ENCODE peak calls at places on chromosomes 11 and 22, in five cellular contexts. One of them, this sample, is unnamed.

GRCh38 chr11:28673687-28674431 is 565.7 kb downstream of the METTL15 start:
- DNase-seq in stimulated activated CD4-positive, alpha-beta T cell treated with anti-CD3 and anti-CD28 coated beads, Interleukin-12 subunit alpha, Interleukin-12 subunit beta, amount 100 ng/mL, for 24 hours: no peak
- DNase-seq in stimulated activated CD8-positive, alpha-beta memory T cell treated with anti-CD3 and anti-CD28 coated beads, Interleukin-7, amount 100 ng/mL, for 48 hours: no peak
- DNase-seq in right lobe of liver: no peak
- DNase-seq in sciatic nerve: no peak
- DNase-seq in this sample: peak; percentile 63

GRCh38 chr11:107565219-107565937 is at the start of gene ALKBH8:
- DNase-seq in stimulated activated CD8-positive, alpha-beta memory T cell treated with anti-CD3 and anti-CD28 coated beads, Interleukin-7, amount 100 ng/mL, for 48 hours: peak; percentile 54
- DNase-seq in sciatic nerve: peak; percentile 84
- DNase-seq in stimulated activated CD4-positive, alpha-beta T cell treated with anti-CD3 and anti-CD28 coated beads, Interleukin-12 subunit alpha, Interleukin-12 subunit beta, amount 100 ng/mL, for 24 hours: peak; percentile 71
- DNase-seq in right lobe of liver: peak; percentile 80
- DNase-seq in this sample: peak; percentile 88

GRCh38 chr11:104043137-104043536 is 6.7 kb downstream of the DDI1 start:
- DNase-seq in stimulated activated CD4-positive, alpha-beta T cell treated with anti-CD3 and anti-CD28 coated beads, Interleukin-12 subunit alpha, Interleukin-12 subunit beta, amount 100 ng/mL, for 24 hours: no peak
- DNase-seq in sciatic nerve: no peak
- DNase-seq in stimulated activated CD8-positive, alpha-beta memory T cell treated with anti-CD3 and anti-CD28 coated beads, Interleukin-7, amount 100 ng/mL, for 48 hours: no peak
- DNase-seq in right lobe of liver: no peak
- DNase-seq in this sample: no peak

GRCh38 chr22:46010177-46010867 is 33.4 kb upstream of the WNT7B start:
- DNase-seq in sciatic nerve: peak; percentile 55
- DNase-seq in stimulated activated CD8-positive, alpha-beta memory T cell treated with anti-CD3 and anti-CD28 coated beads, Interleukin-7, amount 100 ng/mL, for 48 hours: no peak
- DNase-seq in stimulated activated CD4-positive, alpha-beta T cell treated with anti-CD3 and anti-CD28 coated beads, Interleukin-12 subunit alpha, Interleukin-12 subunit beta, amount 100 ng/mL, for 24 hours: no peak
- DNase-seq in right lobe of liver: peak; percentile 35
- DNase-seq in this sample: no peak

GRCh38 chr11:123548774-123549173 is 105.7 kb downstream of the SCN3B start:
- DNase-seq in stimulated activated CD4-positive, alpha-beta T cell treated with anti-CD3 and anti-CD28 coated beads, Interleukin-12 subunit alpha, Interleukin-12 subunit beta, amount 100 ng/mL, for 24 hours: no peak
- DNase-seq in right lobe of liver: no peak
- DNase-seq in sciatic nerve: no peak
- DNase-seq in stimulated activated CD8-positive, alpha-beta memory T cell treated with anti-CD3 and anti-CD28 coated beads, Interleukin-7, amount 100 ng/mL, for 48 hours: no peak
- DNase-seq in this sample: no peak

GRCh38 chr11:35526370-35526792 is 965 bp upstream of the PAMR1 start:
- DNase-seq in stimulated activated CD4-positive, alpha-beta T cell treated with anti-CD3 and anti-CD28 coated beads, Interleukin-12 subunit alpha, Interleukin-12 subunit beta, amount 100 ng/mL, for 24 hours: no peak
- DNase-seq in stimulated activated CD8-positive, alpha-beta memory T cell treated with anti-CD3 and anti-CD28 coated beads, Interleukin-7, amount 100 ng/mL, for 48 hours: no peak
- DNase-seq in sciatic nerve: no peak
- DNase-seq in right lobe of liver: no peak
- DNase-seq in this sample: no peak

GRCh38 chr11:92128026-92128425 is 96.6 kb upstream of the FAT3 start:
- DNase-seq in stimulated activated CD8-positive, alpha-beta memory T cell treated with anti-CD3 and anti-CD28 coated beads, Interleukin-7, amount 100 ng/mL, for 48 hours: no peak
- DNase-seq in sciatic nerve: no peak
- DNase-seq in right lobe of liver: no peak
- DNase-seq in stimulated activated CD4-positive, alpha-beta T cell treated with anti-CD3 and anti-CD28 coated beads, Interleukin-12 subunit alpha, Interleukin-12 subunit beta, amount 100 ng/mL, for 24 hours: no peak
- DNase-seq in this sample: no peak

GRCh38 chr11:61273151-61274078 is 21.7 kb downstream of the VWCE start:
- DNase-seq in right lobe of liver: no peak
- DNase-seq in sciatic nerve: no peak
- DNase-seq in stimulated activated CD4-positive, alpha-beta T cell treated with anti-CD3 and anti-CD28 coated beads, Interleukin-12 subunit alpha, Interleukin-12 subunit beta, amount 100 ng/mL, for 24 hours: no peak
- DNase-seq in stimulated activated CD8-positive, alpha-beta memory T cell treated with anti-CD3 and anti-CD28 coated beads, Interleukin-7, amount 100 ng/mL, for 48 hours: no peak
- DNase-seq in this sample: peak; percentile 35

GRCh38 chr22:27783436-27784098 is 18.0 kb downstream of the MN1 start:
- DNase-seq in stimulated activated CD4-positive, alpha-beta T cell treated with anti-CD3 and anti-CD28 coated beads, Interleukin-12 subunit alpha, Interleukin-12 subunit beta, amount 100 ng/mL, for 24 hours: no peak
- DNase-seq in right lobe of liver: no peak
- DNase-seq in stimulated activated CD8-positive, alpha-beta memory T cell treated with anti-CD3 and anti-CD28 coated beads, Interleukin-7, amount 100 ng/mL, for 48 hours: no peak
- DNase-seq in sciatic nerve: no peak
- DNase-seq in this sample: no peak

GRCh38 chr11:88051386-88051785 is 123.9 kb downstream of the RAB38 start:
- DNase-seq in stimulated activated CD4-positive, alpha-beta T cell treated with anti-CD3 and anti-CD28 coated beads, Interleukin-12 subunit alpha, Interleukin-12 subunit beta, amount 100 ng/mL, for 24 hours: no peak
- DNase-seq in stimulated activated CD8-positive, alpha-beta memory T cell treated with anti-CD3 and anti-CD28 coated beads, Interleukin-7, amount 100 ng/mL, for 48 hours: no peak
- DNase-seq in sciatic nerve: no peak
- DNase-seq in right lobe of liver: no peak
- DNase-seq in this sample: no peak

GRCh38 chr11:121449123-121449522 is 3.0 kb upstream of the SORL1 start:
- DNase-seq in right lobe of liver: no peak
- DNase-seq in stimulated activated CD8-positive, alpha-beta memory T cell treated with anti-CD3 and anti-CD28 coated beads, Interleukin-7, amount 100 ng/mL, for 48 hours: no peak
- DNase-seq in sciatic nerve: no peak
- DNase-seq in stimulated activated CD4-positive, alpha-beta T cell treated with anti-CD3 and anti-CD28 coated beads, Interleukin-12 subunit alpha, Interleukin-12 subunit beta, amount 100 ng/mL, for 24 hours: no peak
- DNase-seq in this sample: no peak

GRCh38 chr11:10441652-10442503 is 13.2 kb upstream of the AMPD3 start:
- DNase-seq in sciatic nerve: no peak
- DNase-seq in right lobe of liver: no peak
- DNase-seq in stimulated activated CD4-positive, alpha-beta T cell treated with anti-CD3 and anti-CD28 coated beads, Interleukin-12 subunit alpha, Interleukin-12 subunit beta, amount 100 ng/mL, for 24 hours: no peak
- DNase-seq in stimulated activated CD8-positive, alpha-beta memory T cell treated with anti-CD3 and anti-CD28 coated beads, Interleukin-7, amount 100 ng/mL, for 48 hours: no peak
- DNase-seq in this sample: no peak

GRCh38 chr11:6571434-6572008 is 31.9 kb downstream of the RRP8 start:
- DNase-seq in right lobe of liver: no peak
- DNase-seq in stimulated activated CD8-positive, alpha-beta memory T cell treated with anti-CD3 and anti-CD28 coated beads, Interleukin-7, amount 100 ng/mL, for 48 hours: no peak
- DNase-seq in stimulated activated CD4-positive, alpha-beta T cell treated with anti-CD3 and anti-CD28 coated beads, Interleukin-12 subunit alpha, Interleukin-12 subunit beta, amount 100 ng/mL, for 24 hours: no peak
- DNase-seq in sciatic nerve: no peak
- DNase-seq in this sample: no peak

GRCh38 chr11:33773399-33774355 is 643 bp downstream of the FBXO3 start:
- DNase-seq in stimulated activated CD4-positive, alpha-beta T cell treated with anti-CD3 and anti-CD28 coated beads, Interleukin-12 subunit alpha, Interleukin-12 subunit beta, amount 100 ng/mL, for 24 hours: no peak
- DNase-seq in right lobe of liver: no peak
- DNase-seq in sciatic nerve: no peak
- DNase-seq in stimulated activated CD8-positive, alpha-beta memory T cell treated with anti-CD3 and anti-CD28 coated beads, Interleukin-7, amount 100 ng/mL, for 48 hours: peak; percentile 34
- DNase-seq in this sample: peak; percentile 39

GRCh38 chr11:129374081-129374992 is 1.3 kb upstream of the BARX2 start:
- DNase-seq in stimulated activated CD8-positive, alpha-beta memory T cell treated with anti-CD3 and anti-CD28 coated beads, Interleukin-7, amount 100 ng/mL, for 48 hours: no peak
- DNase-seq in sciatic nerve: no peak
- DNase-seq in stimulated activated CD4-positive, alpha-beta T cell treated with anti-CD3 and anti-CD28 coated beads, Interleukin-12 subunit alpha, Interleukin-12 subunit beta, amount 100 ng/mL, for 24 hours: no peak
- DNase-seq in right lobe of liver: no peak
- DNase-seq in this sample: peak; percentile 24

GRCh38 chr22:36110306-36110791 is 50.2 kb downstream of the APOL3 start:
- DNase-seq in right lobe of liver: no peak
- DNase-seq in stimulated activated CD4-positive, alpha-beta T cell treated with anti-CD3 and anti-CD28 coated beads, Interleukin-12 subunit alpha, Interleukin-12 subunit beta, amount 100 ng/mL, for 24 hours: no peak
- DNase-seq in stimulated activated CD8-positive, alpha-beta memory T cell treated with anti-CD3 and anti-CD28 coated beads, Interleukin-7, amount 100 ng/mL, for 48 hours: no peak
- DNase-seq in sciatic nerve: no peak
- DNase-seq in this sample: peak; percentile 25

This sample was measured in AG20443.